ENCODE peak calls at places on chromosomes 5 and 9, in five cellular contexts. X is mesenchymal stem cell; D is aorta; Z is effector memory CD4-positive, alpha-beta T cell; M is psoas muscle. G is an unnamed sample. For H3K4me1, the result is how much of the 10 kb centered on the place peaks cover.

GRCh38 chr9:83355729-83356128 is 182.5 kb downstream of the FRMD3 start:
- DNase-seq in X (no peak), D (no peak), M (no peak), Z (no peak), G (no peak)

GRCh38 chr5:68646142-68646541 is 430.6 kb downstream of the PIK3R1 start:
- DNase-seq in Z (no peak), D (no peak), X (peak), M (no peak), G (no peak)

GRCh38 chr5:97618721-97619120 is 435.7 kb upstream of the RIOK2 start:
- DNase-seq in D (no peak), X (no peak), Z (no peak), M (no peak), G (no peak)

GRCh38 chr5:57173026-57173317 is 887 bp upstream of the GPBP1 start:
- DNase-seq in Z (no peak), X (no peak), D (no peak), M (no peak), G (no peak)

GRCh38 chr9:89558500-89558899 is 46.3 kb upstream of the GADD45G start:
- DNase-seq in Z (no peak), M (no peak), X (no peak), D (no peak), G (no peak)

GRCh38 chr5:65076251-65076869 is 307.6 kb downstream of the CWC27 start:
- DNase-seq in X (peak), Z (peak), M (peak), D (no peak), G (peak)

GRCh38 chr5:40172721-40173120 is 507.0 kb upstream of the PTGER4 start:
- DNase-seq in D (no peak), Z (no peak), X (no peak), M (no peak), G (no peak)

GRCh38 chr5:172545291-172545761 is 91.0 kb upstream of the SH3PXD2B start:
- DNase-seq in Z (no peak), X (no peak), M (no peak), D (peak), G (no peak)

GRCh38 chr9:130970855-130971254 is 31.8 kb upstream of the FIBCD1 start:
- DNase-seq in X (no peak), Z (no peak), M (no peak), D (no peak), G (no peak)

GRCh38 chr9:16602494-16602893 is 268.0 kb downstream of the BNC2 start:
- DNase-seq in Z (no peak), M (no peak), D (no peak), X (no peak), G (no peak)

GRCh38 chr9:114314256-114314867 is 8.5 kb upstream of the ORM1 start:
- DNase-seq in M (no peak), D (no peak), Z (no peak), X (no peak), G (no peak)

GRCh38 chr9:122518226-122518625 is 715 bp upstream of the OR1J4 start:
- DNase-seq in M (no peak), Z (no peak), X (no peak), D (no peak), G (no peak)

GRCh38 chr9:21056931-21057330 is 20.8 kb downstream of the IFNB1 start:
- DNase-seq in Z (no peak), X (peak), D (no peak), M (no peak), G (no peak)

GRCh38 chr5:144485540-144485939 is 314.9 kb downstream of the KCTD16 start:
- DNase-seq in X (no peak), D (no peak), Z (no peak), M (no peak), G (no peak)

GRCh38 chr5:132859889-132860437 is 6.3 kb downstream of the GDF9 start:
- DNase-seq in D (no peak), X (no peak), M (no peak), Z (no peak), G (no peak)

GRCh38 chr9:107375651-107376369 is 92.7 kb downstream of the RAD23B start:
- DNase-seq in M (no peak), Z (no peak), X (no peak), D (no peak), G (no peak)

GRCh38 chr9:84382728-84383127 is 42.2 kb upstream of the SLC28A3 start:
- DNase-seq in Z (no peak), D (no peak), M (no peak), X (no peak), G (no peak)
- H3K4me3 ChIP-seq in Z (no peak), D (no peak), M (no peak), X (no peak), G (no peak)

GRCh38 chr5:136027316-136027715 is 1.5 kb upstream of the TGFBI start:
- DNase-seq in X (no peak), D (no peak), M (no peak), Z (no peak), G (no peak)
- H3K4me1 ChIP-seq in X (under half), D (under half), M (under half), Z (under half), G (under half)

DNA sequence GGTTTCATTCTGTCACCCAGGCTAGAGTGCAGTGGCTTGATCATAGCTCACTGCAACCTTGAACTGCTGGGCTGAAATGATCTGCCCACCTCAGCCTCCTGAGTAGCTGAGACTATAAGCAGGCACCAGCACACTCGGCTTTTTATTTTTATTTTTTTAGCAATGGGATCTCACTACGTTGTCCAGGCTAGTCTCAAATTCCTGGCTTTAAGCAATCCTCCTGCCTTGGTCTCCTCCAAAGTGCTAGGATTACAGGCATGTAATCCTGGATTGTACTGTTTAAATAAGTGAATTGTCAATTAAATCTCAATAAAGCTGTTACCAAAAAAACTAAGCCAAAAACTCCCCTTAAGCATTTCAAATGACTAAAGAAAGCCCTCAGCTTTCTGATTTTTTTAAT is 18.9 kb downstream of the GOLPH3 start:
- DNase-seq in D (no peak), X (no peak), M (no peak), Z (no peak), G (no peak)
- H3K4me3 ChIP-seq in D (no peak), X (no peak), M (no peak), Z (no peak), G (no peak)

GRCh38 chr5:139681112-139681458 is 32.9 kb downstream of the CXXC5 start:
- DNase-seq in Z (no peak), M (no peak), D (no peak), X (no peak), G (no peak)
- H3K4me1 ChIP-seq in Z (under half), M (half or more), D (under half), X (half or more), G (under half)

G was measured in DND-41.